ENCODE peak calls at places on chromosomes 7 and 10, in ten cellular contexts. Z is bronchial epithelial cell; B is PC-9; I is CD8-positive, alpha-beta T cell; O is NCI-H345; U is C1 segment of cervical spinal cord; C is ELF-1; H is prostate gland; X is hippocampal formation; D is activated CD8-positive, alpha-beta memory T cell treated with anti-CD3 and anti-CD28 coated beads for 1 hour. K is an unnamed sample.

GRCh38 chr7:70573202-70573810 is 558.6 kb upstream of the GALNT17 start:
- DNase-seq in B (no peak), C (no peak), H (no peak), O (no peak), D (no peak), U (peak; percentile 26), Z (no peak), X (no peak), I (no peak), K (no peak)

GRCh38 chr10:3420527-3421469 is 248.2 kb upstream of the PITRM1 start:
- DNase-seq in C (no peak), X (no peak), U (no peak), H (no peak), B (no peak), I (no peak), D (no peak), Z (no peak), O (no peak), K (no peak)

GRCh38 chr10:5888843-5889623 is 660 bp downstream of the ANKRD16 start:
- DNase-seq in X (peak; percentile 14), C (peak; percentile 71), B (peak; percentile 48), O (peak; percentile 7), Z (peak; percentile 2), H (no peak), I (peak; percentile 36), D (peak; percentile 11), U (peak; percentile 45), K (no peak)

GRCh38 chr7:107948645-107949442 is 54.1 kb downstream of the LAMB1 start:
- DNase-seq in X (no peak), B (peak; percentile 57), D (no peak), I (no peak), Z (peak; percentile 88), U (no peak), H (no peak), C (no peak), O (no peak), K (no peak)

GRCh38 chr10:13917791-13918190 is 331.0 kb downstream of the PRPF18 start:
- DNase-seq in X (no peak), Z (no peak), D (no peak), C (no peak), H (no peak), I (no peak), O (no peak), B (no peak), U (no peak), K (no peak)

GRCh38 chr10:116437076-116437692 is 9.5 kb downstream of the PNLIPRP3 start:
- DNase-seq in U (no peak), B (no peak), Z (peak; percentile 59), X (no peak), H (no peak), O (no peak), C (no peak), I (no peak), D (no peak), K (no peak)

GRCh38 chr7:80088705-80089104 is 45.9 kb upstream of the GNAI1 start:
- DNase-seq in H (no peak), C (no peak), Z (peak; percentile 78), I (no peak), X (no peak), D (no peak), U (no peak), O (no peak), B (no peak), K (no peak)

GRCh38 chr10:128530301-128530700 is 404.1 kb upstream of the MKI67 start:
- DNase-seq in Z (no peak), X (no peak), D (no peak), H (no peak), C (no peak), I (no peak), O (no peak), B (no peak), U (no peak), K (no peak)

GRCh38 chr7:113805976-113806375 is 112.8 kb downstream of the PPP1R3A start:
- DNase-seq in B (no peak), D (no peak), X (no peak), O (no peak), U (no peak), C (no peak), H (no peak), Z (no peak), I (no peak), K (no peak)

GRCh38 chr10:62153191-62153590 is 115.5 kb downstream of the RTKN2 start:
- DNase-seq in X (no peak), I (no peak), O (no peak), B (no peak), U (no peak), Z (peak; percentile 86), C (no peak), D (no peak), H (no peak), K (no peak)

GRCh38 chr7:50684011-50684701 is 98.5 kb downstream of the GRB10 start:
- DNase-seq in D (no peak), H (no peak), B (no peak), C (no peak), X (no peak), I (no peak), O (no peak), U (no peak), Z (no peak), K (no peak)

GRCh38 chr10:123808873-123809272 is 82.7 kb downstream of the CPXM2 start:
- DNase-seq in B (no peak), U (no peak), C (no peak), O (no peak), D (no peak), I (no peak), X (no peak), Z (peak; percentile 87), H (no peak), K (no peak)

GRCh38 chr10:44402465-44403205 is 17.7 kb upstream of the CXCL12 start:
- DNase-seq in D (no peak), X (no peak), U (no peak), H (no peak), C (peak; percentile 1), Z (no peak), B (no peak), I (no peak), O (no peak), K (no peak)

GRCh38 chr10:83214178-83214577 is 925.1 kb upstream of the GHITM start:
- DNase-seq in U (no peak), I (no peak), C (no peak), X (no peak), D (no peak), H (no peak), Z (no peak), O (no peak), B (no peak), K (no peak)

GRCh38 chr10:67790534-67791408 is 47.2 kb downstream of the DNAJC12 start:
- DNase-seq in U (peak; percentile 29), X (no peak), D (no peak), I (no peak), H (no peak), O (no peak), Z (peak; percentile 58), B (no peak), C (no peak), K (no peak)

GRCh38 chr7:12137283-12137682 is 73.8 kb upstream of the TMEM106B start:
- DNase-seq in H (no peak), I (no peak), X (no peak), D (no peak), Z (peak; percentile 6), O (no peak), C (no peak), U (no peak), B (no peak), K (no peak)